ENCODE peak calls at places on chromosomes 16 and 17, in four cellular contexts. S, Y, B and V are unnamed samples.

GRCh38 chr17:77608431-77608830 is 350.1 kb upstream of the TNRC6C start:
- DNase-seq in S (no peak), Y (no peak), B (no peak), V (no peak)

GRCh38 chr16:73095142-73095791 is 47.3 kb upstream of the ZFHX3 start:
- DNase-seq in S (no peak), Y (no peak), B (no peak), V (no peak)

GRCh38 chr17:29363716-29364115 is 26.4 kb upstream of the TAOK1 start:
- DNase-seq in S (no peak), Y (no peak), B (no peak), V (no peak)

GRCh38 chr17:81422776-81423697 is 27.8 kb downstream of the BAHCC1 start:
- DNase-seq in S (peak), Y (no peak), B (peak), V (peak)

GRCh38 chr17:48068491-48068961 is 20.4 kb downstream of the NFE2L1 start:
- DNase-seq in S (peak), Y (no peak), B (peak), V (peak)

GRCh38 chr16:56294599-56294998 is 103.3 kb downstream of the GNAO1 start:
- DNase-seq in S (no peak), Y (no peak), B (no peak), V (no peak)

GRCh38 chr16:11603331-11603750 is 16.6 kb upstream of the LITAF start:
- DNase-seq in S (no peak), Y (no peak), B (no peak), V (no peak)

GRCh38 chr17:66964083-66964771 is at the start of gene CACNG4:
- DNase-seq in S (no peak), Y (no peak), B (no peak), V (no peak)

GRCh38 chr17:42682400-42683384 is at the start of gene CNTNAP1:
- DNase-seq in S (peak), Y (no peak), B (peak), V (no peak)

GRCh38 chr17:9671559-9671958 is 26.2 kb downstream of the USP43 start:
- DNase-seq in S (no peak), Y (no peak), B (no peak), V (no peak)

GRCh38 chr17:76725580-76726230 is 701 bp downstream of the JMJD6 start:
- DNase-seq in S (peak), Y (no peak), B (peak), V (peak)

GRCh38 chr17:31007695-31008373 is 37.0 kb downstream of the RNF135 start:
- DNase-seq in S (no peak), Y (no peak), B (no peak), V (no peak)

GRCh38 chr16:1042076-1042744 is 30.3 kb upstream of the SSTR5 start:
- DNase-seq in S (no peak), Y (no peak), B (no peak), V (no peak)

GRCh38 chr16:1044515-1045362 is 27.8 kb upstream of the SSTR5 start:
- DNase-seq in S (no peak), Y (no peak), B (no peak), V (peak)

GRCh38 chr16:1043831-1044514 is 28.6 kb upstream of the SSTR5 start:
- DNase-seq in S (no peak), Y (no peak), B (no peak), V (no peak)

GRCh38 chr16:1040346-1040745 is 32.2 kb upstream of the SSTR5 start:
- DNase-seq in S (no peak), Y (no peak), B (no peak), V (no peak)

DNA sequence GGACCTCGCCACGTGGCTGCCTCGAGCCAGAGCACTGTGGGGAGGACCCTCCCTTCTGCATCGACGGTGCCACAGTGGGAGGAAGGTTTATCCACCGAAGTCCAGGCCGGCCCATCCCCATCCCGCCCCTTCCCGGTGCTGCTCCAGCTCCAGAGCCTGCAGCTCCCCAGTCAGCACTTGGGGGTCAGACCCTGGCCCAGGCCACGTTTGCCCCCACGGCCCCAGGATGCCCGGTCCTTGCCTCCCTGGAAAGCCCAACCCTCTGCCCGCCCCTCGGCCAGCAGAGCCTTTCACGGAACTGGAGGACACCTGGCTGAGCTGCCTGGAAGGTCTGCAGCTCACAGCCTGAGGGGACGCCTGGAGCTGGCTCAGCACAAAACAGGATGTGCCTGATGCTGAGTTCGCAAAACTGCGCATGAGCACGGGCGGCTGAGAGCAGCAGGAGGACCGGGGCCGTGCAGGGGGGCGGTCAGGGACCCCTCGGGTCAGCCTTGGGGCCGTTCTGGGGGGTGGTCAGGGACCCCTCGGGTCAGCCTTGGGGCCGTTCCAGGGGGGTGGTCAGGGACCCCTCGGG is 29.7 kb upstream of the SSTR5 start:
- DNase-seq in S (no peak), Y (no peak), B (no peak), V (no peak)
- TF ChIP-seq CHD4 in S (no peak), Y (no peak), B (no peak), V (no peak)

GRCh38 chr17:40461774-40462342 is 18.6 kb downstream of the IGFBP4 start:
- DNase-seq in S (no peak), Y (no peak), B (no peak), V (no peak)
- TF ChIP-seq CHD4 in S (no peak), Y (no peak), B (no peak), V (no peak)

GRCh38 chr16:24837969-24838368 is 7.8 kb upstream of the SLC5A11 start:
- DNase-seq in S (no peak), Y (no peak), B (no peak), V (no peak)

GRCh38 chr16:24839347-24839972 is 6.3 kb upstream of the SLC5A11 start:
- DNase-seq in S (no peak), Y (no peak), B (no peak), V (no peak)

GRCh38 chr16:24834459-24835335 is 11.1 kb upstream of the SLC5A11 start:
- DNase-seq in S (peak), Y (no peak), B (peak), V (peak)

GRCh38 chr16:24838554-24839266 is 7.1 kb upstream of the SLC5A11 start:
- DNase-seq in S (peak), Y (no peak), B (peak), V (peak)

GRCh38 chr16:24836836-24837235 is 8.9 kb upstream of the SLC5A11 start:
- DNase-seq in S (no peak), Y (no peak), B (no peak), V (no peak)
- TF ChIP-seq CHD4 in S (no peak), Y (no peak), B (no peak), V (no peak)

DNA sequence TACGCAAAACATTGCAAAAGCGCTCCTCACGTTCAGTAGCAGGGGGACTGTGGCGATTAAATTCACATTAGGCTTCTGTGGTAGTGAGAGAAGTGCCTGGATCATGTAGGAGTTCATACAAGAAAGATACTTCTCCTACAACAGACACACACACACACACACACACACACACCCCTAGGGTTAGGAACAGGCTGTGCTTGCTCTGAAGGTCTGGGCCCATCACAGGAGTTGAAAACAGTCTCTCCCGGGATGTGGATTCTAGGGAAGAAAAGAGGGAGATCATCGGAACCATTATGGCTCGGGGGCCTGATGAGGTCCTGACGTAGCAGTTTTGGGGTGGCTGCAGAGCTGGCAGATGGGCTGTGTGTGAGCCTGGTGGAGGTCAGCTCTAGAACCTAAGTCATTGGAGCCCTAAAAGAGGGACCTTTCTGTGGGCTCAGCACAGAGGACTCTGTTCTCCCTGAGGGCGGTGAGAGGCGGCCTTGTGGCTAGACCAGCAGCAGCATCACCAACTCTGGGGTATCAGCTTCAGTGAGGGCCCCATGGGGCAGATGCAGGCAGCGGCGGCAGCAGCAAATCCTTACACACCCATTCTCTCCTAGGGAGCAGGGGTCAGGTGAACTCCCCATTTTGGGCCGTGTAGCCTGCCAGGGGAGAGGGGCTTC is 7.2 kb downstream of the SLC47A1 start:
- DNase-seq in S (no peak), Y (no peak), B (no peak), V (no peak)
- TF ChIP-seq CHD4 in S (no peak), Y (no peak), B (no peak), V (no peak)